ENCODE peak calls at places on chromosomes 11 and 22, in eight cellular contexts. One of them, this sample, is unnamed.

GRCh38 chr11:71383461-71383860 is 64.7 kb downstream of the DHCR7 start:
- DNase-seq in colonic mucosa: no peak
- DNase-seq in substantia nigra: no peak
- DNase-seq in CD4-positive, alpha-beta T cell: no peak
- DNase-seq in fibroblast of lung: no peak
- DNase-seq in sigmoid colon: no peak
- DNase-seq in HepG2: no peak
- DNase-seq in brain microvascular endothelial cell: no peak
- DNase-seq in this sample: no peak

GRCh38 chr11:118071416-118072030 is 5.4 kb upstream of the TMPRSS4 start:
- DNase-seq in colonic mucosa: no peak
- DNase-seq in substantia nigra: no peak
- DNase-seq in CD4-positive, alpha-beta T cell: no peak
- DNase-seq in fibroblast of lung: no peak
- DNase-seq in sigmoid colon: no peak
- DNase-seq in HepG2: no peak
- DNase-seq in brain microvascular endothelial cell: no peak
- DNase-seq in this sample: no peak

GRCh38 chr11:47225552-47226137 is 10.9 kb downstream of the DDB2 start:
- DNase-seq in colonic mucosa: no peak
- DNase-seq in substantia nigra: no peak
- DNase-seq in CD4-positive, alpha-beta T cell: no peak
- DNase-seq in fibroblast of lung: peak; percentile 33
- DNase-seq in sigmoid colon: no peak
- DNase-seq in HepG2: no peak
- DNase-seq in brain microvascular endothelial cell: no peak
- DNase-seq in this sample: no peak

GRCh38 chr11:112588252-112588668 is 327.6 kb upstream of the PLET1 start:
- DNase-seq in colonic mucosa: peak; percentile 40
- DNase-seq in substantia nigra: no peak
- DNase-seq in CD4-positive, alpha-beta T cell: peak; percentile 16
- DNase-seq in fibroblast of lung: peak; percentile 87
- DNase-seq in sigmoid colon: peak; percentile 88
- DNase-seq in HepG2: peak; percentile 71
- DNase-seq in brain microvascular endothelial cell: peak; percentile 81
- DNase-seq in this sample: no peak

GRCh38 chr11:115941481-115941993 is 437.3 kb upstream of the CADM1 start:
- DNase-seq in colonic mucosa: no peak
- DNase-seq in substantia nigra: no peak
- DNase-seq in CD4-positive, alpha-beta T cell: no peak
- DNase-seq in fibroblast of lung: peak; percentile 93
- DNase-seq in sigmoid colon: peak; percentile 72
- DNase-seq in HepG2: no peak
- DNase-seq in brain microvascular endothelial cell: peak; percentile 71
- DNase-seq in this sample: peak; percentile 68

GRCh38 chr11:85752201-85752889 is 58.6 kb downstream of the SYTL2 start:
- DNase-seq in colonic mucosa: no peak
- DNase-seq in substantia nigra: no peak
- DNase-seq in CD4-positive, alpha-beta T cell: peak; percentile 34
- DNase-seq in fibroblast of lung: no peak
- DNase-seq in sigmoid colon: no peak
- DNase-seq in HepG2: no peak
- DNase-seq in brain microvascular endothelial cell: no peak
- DNase-seq in this sample: no peak

GRCh38 chr11:32890843-32891656 is 1.6 kb upstream of the QSER1 start:
- DNase-seq in colonic mucosa: peak; percentile 29
- DNase-seq in substantia nigra: no peak
- DNase-seq in CD4-positive, alpha-beta T cell: no peak
- DNase-seq in fibroblast of lung: no peak
- DNase-seq in sigmoid colon: no peak
- DNase-seq in HepG2: no peak
- DNase-seq in brain microvascular endothelial cell: no peak
- DNase-seq in this sample: no peak

GRCh38 chr11:77113382-77114088 is 10.9 kb downstream of the OMP start:
- DNase-seq in colonic mucosa: no peak
- DNase-seq in substantia nigra: no peak
- DNase-seq in CD4-positive, alpha-beta T cell: no peak
- DNase-seq in fibroblast of lung: peak; percentile 54
- DNase-seq in sigmoid colon: no peak
- DNase-seq in HepG2: no peak
- DNase-seq in brain microvascular endothelial cell: no peak
- DNase-seq in this sample: no peak

GRCh38 chr11:69040581-69041260 is 8.0 kb upstream of the TPCN2 start:
- DNase-seq in colonic mucosa: no peak
- DNase-seq in substantia nigra: no peak
- DNase-seq in CD4-positive, alpha-beta T cell: no peak
- DNase-seq in fibroblast of lung: peak; percentile 87
- DNase-seq in sigmoid colon: no peak
- DNase-seq in HepG2: no peak
- DNase-seq in brain microvascular endothelial cell: peak; percentile 57
- DNase-seq in this sample: no peak

GRCh38 chr11:22467741-22468140 is 129.6 kb downstream of the SLC17A6 start:
- DNase-seq in colonic mucosa: no peak
- DNase-seq in substantia nigra: no peak
- DNase-seq in CD4-positive, alpha-beta T cell: no peak
- DNase-seq in fibroblast of lung: no peak
- DNase-seq in sigmoid colon: no peak
- DNase-seq in HepG2: no peak
- DNase-seq in brain microvascular endothelial cell: no peak
- DNase-seq in this sample: no peak

GRCh38 chr11:120400564-120401364 is 64.6 kb downstream of the ARHGEF12 start:
- DNase-seq in colonic mucosa: peak; percentile 43
- DNase-seq in substantia nigra: no peak
- DNase-seq in CD4-positive, alpha-beta T cell: no peak
- DNase-seq in fibroblast of lung: peak; percentile 99
- DNase-seq in sigmoid colon: no peak
- DNase-seq in HepG2: peak; percentile 93
- DNase-seq in brain microvascular endothelial cell: peak; percentile 97
- DNase-seq in this sample: peak; percentile 91

GRCh38 chr11:118915941-118916841 is 9.5 kb downstream of the BCL9L start:
- DNase-seq in colonic mucosa: no peak
- DNase-seq in substantia nigra: no peak
- DNase-seq in CD4-positive, alpha-beta T cell: no peak
- DNase-seq in fibroblast of lung: no peak
- DNase-seq in sigmoid colon: peak; percentile 67
- DNase-seq in HepG2: no peak
- DNase-seq in brain microvascular endothelial cell: no peak
- DNase-seq in this sample: no peak

GRCh38 chr11:113407163-113407562 is 19.6 kb downstream of the ANKK1 start:
- DNase-seq in colonic mucosa: no peak
- DNase-seq in substantia nigra: no peak
- DNase-seq in CD4-positive, alpha-beta T cell: no peak
- DNase-seq in fibroblast of lung: no peak
- DNase-seq in sigmoid colon: no peak
- DNase-seq in HepG2: no peak
- DNase-seq in brain microvascular endothelial cell: no peak
- DNase-seq in this sample: no peak

GRCh38 chr11:113176971-113177370 is 137.4 kb upstream of the TTC12 start:
- DNase-seq in colonic mucosa: no peak
- DNase-seq in substantia nigra: no peak
- DNase-seq in CD4-positive, alpha-beta T cell: no peak
- DNase-seq in fibroblast of lung: peak; percentile 79
- DNase-seq in sigmoid colon: no peak
- DNase-seq in HepG2: no peak
- DNase-seq in brain microvascular endothelial cell: peak; percentile 64
- DNase-seq in this sample: no peak

GRCh38 chr11:104163100-104164027 is 583 bp downstream of the PDGFD start:
- DNase-seq in colonic mucosa: peak; percentile 25
- DNase-seq in substantia nigra: no peak
- DNase-seq in CD4-positive, alpha-beta T cell: no peak
- DNase-seq in fibroblast of lung: peak; percentile 20
- DNase-seq in sigmoid colon: no peak
- DNase-seq in HepG2: no peak
- DNase-seq in brain microvascular endothelial cell: no peak
- DNase-seq in this sample: no peak

GRCh38 chr11:69148806-69149205 is 6.9 kb upstream of the SMIM38 start:
- DNase-seq in colonic mucosa: no peak
- DNase-seq in substantia nigra: no peak
- DNase-seq in CD4-positive, alpha-beta T cell: no peak
- DNase-seq in fibroblast of lung: no peak
- DNase-seq in sigmoid colon: no peak
- DNase-seq in HepG2: no peak
- DNase-seq in brain microvascular endothelial cell: no peak
- DNase-seq in this sample: no peak

GRCh38 chr11:112292785-112293407 is 32.2 kb upstream of the PLET1 start:
- DNase-seq in colonic mucosa: no peak
- DNase-seq in substantia nigra: no peak
- DNase-seq in CD4-positive, alpha-beta T cell: no peak
- DNase-seq in fibroblast of lung: peak; percentile 89
- DNase-seq in sigmoid colon: peak; percentile 70
- DNase-seq in HepG2: no peak
- DNase-seq in brain microvascular endothelial cell: peak; percentile 81
- DNase-seq in this sample: peak; percentile 73

GRCh38 chr11:123231263-123231662 is 36.2 kb upstream of the CLMP start:
- DNase-seq in colonic mucosa: no peak
- DNase-seq in substantia nigra: no peak
- DNase-seq in CD4-positive, alpha-beta T cell: no peak
- DNase-seq in fibroblast of lung: no peak
- DNase-seq in sigmoid colon: no peak
- DNase-seq in HepG2: peak; percentile 28
- DNase-seq in brain microvascular endothelial cell: peak; percentile 18
- DNase-seq in this sample: no peak

GRCh38 chr22:35046744-35047462 is 19.1 kb upstream of the ISX start:
- DNase-seq in colonic mucosa: no peak
- DNase-seq in substantia nigra: no peak
- DNase-seq in CD4-positive, alpha-beta T cell: no peak
- DNase-seq in fibroblast of lung: no peak
- DNase-seq in sigmoid colon: no peak
- DNase-seq in HepG2: no peak
- DNase-seq in brain microvascular endothelial cell: no peak
- DNase-seq in this sample: no peak

GRCh38 chr11:44611687-44612437 is 46.4 kb downstream of the CD82 start:
- DNase-seq in colonic mucosa: no peak
- DNase-seq in substantia nigra: no peak
- DNase-seq in CD4-positive, alpha-beta T cell: peak; percentile 63
- DNase-seq in fibroblast of lung: no peak
- DNase-seq in sigmoid colon: no peak
- DNase-seq in HepG2: no peak
- DNase-seq in brain microvascular endothelial cell: no peak
- DNase-seq in this sample: no peak

GRCh38 chr22:48153726-48154125 is 1391.3 kb downstream of the TBC1D22A start:
- DNase-seq in colonic mucosa: peak; percentile 76
- DNase-seq in substantia nigra: no peak
- DNase-seq in CD4-positive, alpha-beta T cell: no peak
- DNase-seq in fibroblast of lung: no peak
- DNase-seq in sigmoid colon: no peak
- DNase-seq in HepG2: no peak
- DNase-seq in brain microvascular endothelial cell: no peak
- DNase-seq in this sample: no peak

GRCh38 chr11:67287355-67288197 is 1.5 kb upstream of the ANKRD13D start:
- DNase-seq in colonic mucosa: no peak
- DNase-seq in substantia nigra: no peak
- DNase-seq in CD4-positive, alpha-beta T cell: no peak
- DNase-seq in fibroblast of lung: no peak
- DNase-seq in sigmoid colon: peak; percentile 59
- DNase-seq in HepG2: no peak
- DNase-seq in brain microvascular endothelial cell: no peak
- DNase-seq in this sample: no peak

GRCh38 chr11:74463216-74463615 is 4.1 kb downstream of the KCNE3 start:
- DNase-seq in colonic mucosa: no peak
- DNase-seq in substantia nigra: no peak
- DNase-seq in CD4-positive, alpha-beta T cell: no peak
- DNase-seq in fibroblast of lung: no peak
- DNase-seq in sigmoid colon: no peak
- DNase-seq in HepG2: no peak
- DNase-seq in brain microvascular endothelial cell: no peak
- DNase-seq in this sample: no peak
- H3K27ac ChIP-seq in colonic mucosa: no peak overlapping the region
- H3K27ac ChIP-seq in substantia nigra: no peak overlapping the region
- H3K27ac ChIP-seq in CD4-positive, alpha-beta T cell: no peak overlapping the region
- H3K27ac ChIP-seq in fibroblast of lung: no peak overlapping the region
- H3K27ac ChIP-seq in sigmoid colon: no peak overlapping the region
- H3K27ac ChIP-seq in HepG2: no peak overlapping the region
- H3K27ac ChIP-seq in brain microvascular endothelial cell: no peak overlapping the region
- H3K27ac ChIP-seq in this sample: no peak overlapping the region

DNA sequence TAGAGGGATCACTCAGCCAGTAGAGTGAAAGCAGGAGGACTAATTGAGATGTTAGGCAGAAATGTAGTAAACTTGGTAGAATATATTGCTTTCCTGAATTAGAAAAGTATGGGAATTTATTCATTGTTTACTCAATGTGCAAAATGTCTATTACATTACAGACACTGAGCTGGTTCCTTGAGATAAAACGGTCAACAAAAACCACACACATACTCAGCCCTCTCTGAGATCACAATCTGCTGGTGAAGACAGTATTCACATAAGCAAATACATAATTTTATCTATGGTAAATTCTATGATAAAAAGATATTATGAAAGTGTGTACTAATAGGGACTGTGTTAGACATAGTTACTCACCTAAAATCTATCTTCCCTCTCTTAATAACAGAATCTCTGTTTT is 833.5 kb downstream of the KCNA4 start:
- DNase-seq in colonic mucosa: no peak
- DNase-seq in substantia nigra: no peak
- DNase-seq in CD4-positive, alpha-beta T cell: no peak
- DNase-seq in fibroblast of lung: no peak
- DNase-seq in sigmoid colon: no peak
- DNase-seq in HepG2: no peak
- DNase-seq in brain microvascular endothelial cell: peak; percentile 22
- DNase-seq in this sample: no peak
- H3K27ac ChIP-seq in colonic mucosa: no peak overlapping the region
- H3K27ac ChIP-seq in substantia nigra: no peak overlapping the region
- H3K27ac ChIP-seq in CD4-positive, alpha-beta T cell: no peak overlapping the region
- H3K27ac ChIP-seq in fibroblast of lung: no peak overlapping the region
- H3K27ac ChIP-seq in sigmoid colon: no peak overlapping the region
- H3K27ac ChIP-seq in HepG2: no peak overlapping the region
- H3K27ac ChIP-seq in brain microvascular endothelial cell: no peak overlapping the region
- H3K27ac ChIP-seq in this sample: no peak overlapping the region

DNA sequence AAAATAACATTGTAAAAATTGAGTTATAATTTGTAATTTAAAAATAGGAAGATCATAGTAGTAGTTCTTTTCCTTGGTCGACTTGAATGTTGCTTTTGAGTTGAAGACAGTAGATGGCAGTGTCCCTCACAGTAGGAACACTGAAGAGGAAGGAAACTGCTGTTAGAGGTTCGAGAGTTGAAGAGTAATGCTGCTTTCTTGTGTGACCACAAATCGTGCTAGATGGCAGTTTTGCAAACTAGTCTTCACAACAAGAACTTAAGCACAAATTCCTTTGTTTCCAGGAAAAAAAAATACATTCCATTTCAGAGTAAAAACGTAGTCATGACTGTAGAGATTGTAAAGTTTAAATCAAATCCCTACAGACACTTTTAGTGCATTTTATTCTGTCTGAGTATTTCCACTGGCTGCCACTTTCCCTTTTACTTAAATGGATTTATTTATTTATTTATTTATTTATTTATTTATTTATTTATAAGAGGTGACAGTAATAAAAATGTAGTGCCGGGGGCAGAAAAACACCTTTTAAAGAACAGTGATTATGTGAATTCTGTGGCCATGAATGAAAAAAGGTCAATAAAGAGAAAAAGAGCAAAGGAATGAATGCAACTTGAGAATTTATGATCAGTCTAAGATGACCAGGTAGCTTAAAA is 54.6 kb downstream of the SPECC1L start:
- DNase-seq in colonic mucosa: peak; percentile 34
- DNase-seq in substantia nigra: no peak
- DNase-seq in CD4-positive, alpha-beta T cell: no peak
- DNase-seq in fibroblast of lung: peak; percentile 88
- DNase-seq in sigmoid colon: no peak
- DNase-seq in HepG2: peak; percentile 49
- DNase-seq in brain microvascular endothelial cell: peak; percentile 73
- DNase-seq in this sample: no peak
- H3K27ac ChIP-seq in colonic mucosa: no peak overlapping the region
- H3K27ac ChIP-seq in substantia nigra: no peak overlapping the region
- H3K27ac ChIP-seq in CD4-positive, alpha-beta T cell: no peak overlapping the region
- H3K27ac ChIP-seq in fibroblast of lung: no peak overlapping the region
- H3K27ac ChIP-seq in sigmoid colon: no peak overlapping the region
- H3K27ac ChIP-seq in HepG2: no peak overlapping the region
- H3K27ac ChIP-seq in brain microvascular endothelial cell: no peak overlapping the region
- H3K27ac ChIP-seq in this sample: no peak overlapping the region

GRCh38 chr11:126352163-126352562 is 3.3 kb upstream of the ST3GAL4 start:
- DNase-seq in colonic mucosa: no peak
- DNase-seq in substantia nigra: no peak
- DNase-seq in CD4-positive, alpha-beta T cell: no peak
- DNase-seq in fibroblast of lung: no peak
- DNase-seq in sigmoid colon: no peak
- DNase-seq in HepG2: no peak
- DNase-seq in brain microvascular endothelial cell: no peak
- DNase-seq in this sample: no peak
- H3K27ac ChIP-seq in colonic mucosa: peak overlapping the region; percentile 17
- H3K27ac ChIP-seq in substantia nigra: no peak overlapping the region
- H3K27ac ChIP-seq in CD4-positive, alpha-beta T cell: no peak overlapping the region
- H3K27ac ChIP-seq in fibroblast of lung: peak overlapping the region; percentile 32
- H3K27ac ChIP-seq in sigmoid colon: peak overlapping the region; percentile 49
- H3K27ac ChIP-seq in HepG2: no peak overlapping the region
- H3K27ac ChIP-seq in brain microvascular endothelial cell: no peak overlapping the region
- H3K27ac ChIP-seq in this sample: peak overlapping the region; percentile 85